ENCODE peak calls at places on chromosomes 13 and 19, in four cellular contexts. One of them, this sample, is unnamed.

GRCh38 chr13:96052655-96053002 is 572 bp downstream of the UGGT2 start:
- DNase-seq in WTC11: no peak
- DNase-seq in HepG2: peak
- DNase-seq in K562: peak
- DNase-seq in this sample: peak

GRCh38 chr13:90300015-90300414 is 1047.5 kb upstream of the MIR17HG start:
- DNase-seq in WTC11: no peak
- DNase-seq in K562: no peak
- DNase-seq in HepG2: no peak
- DNase-seq in this sample: no peak

GRCh38 chr19:45470147-45471081 is 2.6 kb downstream of the FOSB start:
- DNase-seq in HepG2: no peak
- DNase-seq in WTC11: no peak
- DNase-seq in K562: peak
- DNase-seq in this sample: no peak

GRCh38 chr13:94901070-94901469 is 188.7 kb upstream of the SOX21 start:
- DNase-seq in WTC11: no peak
- DNase-seq in HepG2: no peak
- DNase-seq in K562: no peak
- DNase-seq in this sample: no peak

GRCh38 chr19:16896913-16897571 is 8.2 kb downstream of the F2RL3 start:
- DNase-seq in K562: peak
- DNase-seq in HepG2: peak
- DNase-seq in WTC11: peak
- DNase-seq in this sample: peak

GRCh38 chr19:7860902-7861618 is 13.1 kb downstream of the PRR36 start:
- DNase-seq in HepG2: no peak
- DNase-seq in K562: no peak
- DNase-seq in WTC11: no peak
- DNase-seq in this sample: no peak

GRCh38 chr13:64591981-64592380 is 2638.2 kb downstream of the PCDH9 start:
- DNase-seq in K562: no peak
- DNase-seq in WTC11: no peak
- DNase-seq in HepG2: no peak
- DNase-seq in this sample: no peak

GRCh38 chr19:48556163-48556562 is 4.2 kb downstream of the SULT2B1 start:
- DNase-seq in HepG2: peak
- DNase-seq in WTC11: no peak
- DNase-seq in K562: no peak
- DNase-seq in this sample: no peak

DNA sequence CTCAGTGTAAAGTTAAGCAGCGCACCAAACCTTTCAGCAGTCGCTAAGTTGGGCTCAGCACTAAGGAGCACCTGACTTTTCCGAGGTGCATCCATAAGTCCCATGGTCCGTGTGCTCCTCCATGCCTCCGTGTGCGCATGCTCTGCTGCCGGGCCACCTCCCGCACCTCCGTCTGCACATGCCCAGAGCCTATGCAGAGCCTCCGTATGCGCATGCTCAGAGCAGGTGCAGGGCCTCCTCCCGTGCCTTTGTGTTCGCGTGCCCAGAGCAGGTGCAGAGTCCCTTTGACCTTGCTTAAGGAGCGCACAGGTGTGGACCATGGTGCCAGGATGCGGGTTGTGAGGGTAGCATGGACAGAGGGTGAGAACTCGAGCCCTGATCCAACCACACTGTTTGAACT is 46.0 kb downstream of the ATP11A start:
- DNase-seq in HepG2: no peak
- DNase-seq in WTC11: peak
- DNase-seq in K562: no peak
- DNase-seq in this sample: no peak
- TF ChIP-seq SP1 in HepG2: no peak
- TF ChIP-seq SP1 in WTC11: no peak
- TF ChIP-seq SP1 in K562: no peak
- TF ChIP-seq SP1 in this sample: no peak

DNA sequence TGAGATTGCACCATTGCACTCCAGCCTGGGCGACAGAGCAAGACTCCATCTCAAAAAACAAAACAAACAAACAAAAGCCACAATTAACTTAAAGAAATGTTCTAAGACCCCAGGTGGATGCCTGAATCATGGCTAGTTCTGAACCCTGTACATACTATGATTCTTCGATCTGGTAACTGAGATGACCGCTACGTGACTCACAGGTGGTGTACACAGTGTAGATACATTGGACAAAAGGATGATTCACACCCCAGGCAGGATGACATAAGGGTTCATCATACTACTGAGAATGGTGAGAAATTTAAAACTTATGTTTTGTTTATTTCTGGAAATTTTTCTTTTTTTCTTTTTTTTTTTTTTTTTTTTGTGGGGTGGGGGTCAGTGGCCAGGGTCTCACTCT is 6.5 kb downstream of the ZNF426 start:
- DNase-seq in WTC11: no peak
- DNase-seq in K562: no peak
- DNase-seq in HepG2: peak
- DNase-seq in this sample: no peak
- TF ChIP-seq ELF4 in WTC11: no peak
- TF ChIP-seq ELF4 in K562: no peak
- TF ChIP-seq ELF4 in HepG2: no peak
- TF ChIP-seq ELF4 in this sample: no peak

DNA sequence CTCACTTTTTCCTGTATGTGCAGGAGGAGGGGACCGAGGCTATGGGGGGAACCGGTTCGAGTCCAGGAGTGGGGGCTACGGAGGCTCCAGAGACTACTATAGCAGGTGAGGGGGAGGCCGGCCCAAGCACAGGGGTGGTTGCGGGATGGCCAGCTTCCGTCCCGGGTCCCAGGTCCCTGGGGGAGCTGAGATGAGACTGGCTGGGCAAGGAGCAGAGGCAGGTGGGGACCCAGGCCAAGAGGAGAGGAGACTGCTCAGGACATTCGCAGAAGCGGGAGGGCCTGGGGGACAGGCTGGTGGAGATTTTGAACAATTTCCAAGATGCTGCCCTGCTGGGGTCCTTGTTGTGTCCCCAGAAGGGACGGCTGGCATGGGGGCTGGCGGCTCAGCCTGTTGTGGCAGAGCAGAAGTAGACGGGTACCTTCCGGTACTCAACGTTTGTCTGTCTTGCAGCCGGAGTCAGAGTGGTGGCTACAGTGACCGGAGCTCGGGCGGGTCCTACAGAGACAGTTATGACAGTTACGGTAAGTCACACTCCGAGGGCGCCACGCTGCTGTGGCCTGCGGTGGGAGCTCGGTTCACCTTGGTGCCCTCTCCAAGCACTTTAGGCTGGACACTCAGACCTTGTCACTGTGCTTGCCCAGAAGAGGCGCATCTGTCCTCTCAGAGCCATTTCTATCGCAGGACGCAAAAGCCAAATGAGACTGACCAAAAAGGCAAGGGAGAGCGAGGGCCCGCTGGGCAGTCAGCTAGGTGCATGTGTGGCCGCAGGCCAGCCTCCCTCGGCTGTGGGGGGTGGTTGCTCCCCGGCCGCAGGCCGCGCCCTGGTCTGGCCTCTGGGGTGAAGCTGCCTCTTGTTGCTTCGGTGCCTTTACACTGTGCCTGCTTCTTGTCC is 2.6 kb downstream of the CIRBP start:
- DNase-seq in K562: peak
- DNase-seq in HepG2: no peak
- DNase-seq in WTC11: no peak
- DNase-seq in this sample: no peak
- TF ChIP-seq SP1 in K562: no peak
- TF ChIP-seq SP1 in HepG2: no peak
- TF ChIP-seq SP1 in WTC11: no peak
- TF ChIP-seq SP1 in this sample: no peak

DNA sequence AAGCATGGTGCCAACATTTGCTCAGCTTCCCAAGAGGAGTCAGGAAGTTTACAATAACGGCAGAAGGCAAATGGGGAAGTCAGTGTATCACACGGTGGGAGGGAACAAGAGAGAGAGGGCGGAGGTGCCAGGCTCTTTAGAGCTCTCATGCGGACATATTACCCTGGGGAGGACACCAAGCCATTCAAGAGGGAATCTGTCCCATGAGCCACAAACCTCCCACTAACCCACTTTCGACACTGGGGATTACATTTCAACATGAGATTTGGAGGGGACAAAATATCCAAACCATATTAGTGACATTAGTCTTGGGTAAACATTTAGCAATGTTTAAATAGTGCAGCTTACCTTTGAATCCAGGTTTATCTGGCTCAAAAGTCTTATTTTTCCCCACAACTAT is 69.9 kb downstream of the SLAIN1 start:
- DNase-seq in K562: no peak
- DNase-seq in WTC11: no peak
- DNase-seq in HepG2: peak
- DNase-seq in this sample: no peak
- TF ChIP-seq ELF4 in K562: no peak
- TF ChIP-seq ELF4 in WTC11: no peak
- TF ChIP-seq ELF4 in HepG2: no peak
- TF ChIP-seq ELF4 in this sample: no peak

GRCh38 chr19:30154410-30154809 is 212.4 kb downstream of the URI1 start:
- DNase-seq in HepG2: no peak
- DNase-seq in K562: no peak
- DNase-seq in WTC11: no peak
- DNase-seq in this sample: no peak

GRCh38 chr19:30153326-30154210 is 211.5 kb downstream of the URI1 start:
- DNase-seq in WTC11: no peak
- DNase-seq in HepG2: no peak
- DNase-seq in K562: no peak
- DNase-seq in this sample: no peak

GRCh38 chr19:30158067-30158892 is 213.9 kb upstream of the ZNF536 start:
- DNase-seq in K562: no peak
- DNase-seq in WTC11: no peak
- DNase-seq in HepG2: no peak
- DNase-seq in this sample: no peak

GRCh38 chr19:30156646-30157045 is 214.6 kb downstream of the URI1 start:
- DNase-seq in WTC11: no peak
- DNase-seq in HepG2: no peak
- DNase-seq in K562: no peak
- DNase-seq in this sample: no peak

GRCh38 chr19:30155529-30156200 is 213.6 kb downstream of the URI1 start:
- DNase-seq in WTC11: no peak
- DNase-seq in HepG2: no peak
- DNase-seq in K562: no peak
- DNase-seq in this sample: no peak
- TF ChIP-seq SP1 in WTC11: no peak
- TF ChIP-seq SP1 in HepG2: no peak
- TF ChIP-seq SP1 in K562: no peak
- TF ChIP-seq SP1 in this sample: no peak

GRCh38 chr19:1302534-1303239 is 17.0 kb downstream of the EFNA2 start:
- DNase-seq in HepG2: no peak
- DNase-seq in K562: no peak
- DNase-seq in WTC11: no peak
- DNase-seq in this sample: no peak
- TF ChIP-seq ELF4 in HepG2: no peak
- TF ChIP-seq ELF4 in K562: no peak
- TF ChIP-seq ELF4 in WTC11: no peak
- TF ChIP-seq ELF4 in this sample: no peak

GRCh38 chr19:54517483-54517882 is 14.9 kb downstream of the LAIR2 start:
- DNase-seq in WTC11: peak
- DNase-seq in K562: peak
- DNase-seq in HepG2: peak
- DNase-seq in this sample: peak

GRCh38 chr19:54523403-54523802 is 20.8 kb downstream of the LAIR2 start:
- DNase-seq in HepG2: no peak
- DNase-seq in K562: no peak
- DNase-seq in WTC11: no peak
- DNase-seq in this sample: no peak

GRCh38 chr19:54518844-54519243 is 16.2 kb downstream of the LAIR2 start:
- DNase-seq in K562: peak
- DNase-seq in HepG2: peak
- DNase-seq in WTC11: no peak
- DNase-seq in this sample: no peak

GRCh38 chr19:54521860-54522513 is 19.4 kb downstream of the LAIR2 start:
- DNase-seq in K562: no peak
- DNase-seq in HepG2: no peak
- DNase-seq in WTC11: no peak
- DNase-seq in this sample: no peak

GRCh38 chr19:54521022-54521859 is 18.6 kb downstream of the LAIR2 start:
- DNase-seq in WTC11: no peak
- DNase-seq in HepG2: no peak
- DNase-seq in K562: no peak
- DNase-seq in this sample: no peak
- TF ChIP-seq SP1 in WTC11: no peak
- TF ChIP-seq SP1 in HepG2: no peak
- TF ChIP-seq SP1 in K562: no peak
- TF ChIP-seq SP1 in this sample: no peak

GRCh38 chr13:85700909-85701308 is 98.3 kb downstream of the SLITRK6 start:
- DNase-seq in K562: no peak
- DNase-seq in WTC11: no peak
- DNase-seq in HepG2: no peak
- DNase-seq in this sample: no peak
- TF ChIP-seq ELF4 in K562: no peak
- TF ChIP-seq ELF4 in WTC11: no peak
- TF ChIP-seq ELF4 in HepG2: no peak
- TF ChIP-seq ELF4 in this sample: no peak